ENCODE peak calls at places on chromosomes 12 and 14, in nine cellular contexts. A is Peyer's patch, I is tibial artery, N is pancreas, C is heart left ventricle, T is AG04450, S is adrenal gland, J is right cardiac atrium, G is psoas muscle. M is an unnamed sample.

GRCh38 chr12:132356686-132357622 is 27.6 kb upstream of the GALNT9 start:
- DNase-seq in A (peak; percentile 53), I (no peak), N (peak; percentile 42), C (peak; percentile 66), T (no peak), S (peak; percentile 37), J (peak; percentile 56), G (no peak), M (no peak)

GRCh38 chr14:64688801-64689200 is 15.4 kb upstream of the PLEKHG3 start:
- DNase-seq in A (no peak), I (no peak), N (no peak), C (no peak), T (no peak), S (no peak), J (no peak), G (no peak), M (no peak)

GRCh38 chr12:1078002-1078401 is 87.0 kb downstream of the ERC1 start:
- DNase-seq in A (no peak), I (no peak), N (no peak), C (no peak), T (no peak), S (no peak), J (no peak), G (no peak), M (no peak)

GRCh38 chr14:33210304-33210703 is 271.6 kb downstream of the NPAS3 start:
- DNase-seq in A (no peak), I (no peak), N (no peak), C (no peak), T (no peak), S (peak; percentile 9), J (no peak), G (no peak), M (no peak)

GRCh38 chr14:90698379-90698869 is 117.8 kb downstream of the TTC7B start:
- DNase-seq in A (peak; percentile 51), I (peak; percentile 87), N (no peak), C (peak; percentile 77), T (no peak), S (peak; percentile 41), J (peak; percentile 88), G (peak; percentile 65), M (peak; percentile 51)

GRCh38 chr14:34437729-34438080 is 24.3 kb downstream of the SPTSSA start:
- DNase-seq in A (no peak), I (no peak), N (no peak), C (no peak), T (no peak), S (no peak), J (no peak), G (no peak), M (no peak)

GRCh38 chr14:30882431-30882830 is 8.1 kb downstream of the COCH start:
- DNase-seq in A (no peak), I (no peak), N (no peak), C (no peak), T (no peak), S (no peak), J (no peak), G (no peak), M (no peak)

GRCh38 chr14:95943699-95944098 is 67.1 kb downstream of the TUNAR start:
- DNase-seq in A (no peak), I (no peak), N (no peak), C (no peak), T (no peak), S (no peak), J (no peak), G (no peak), M (no peak)

GRCh38 chr12:2101798-2102197 is 49.0 kb downstream of the CACNA1C start:
- DNase-seq in A (no peak), I (no peak), N (no peak), C (no peak), T (no peak), S (no peak), J (no peak), G (no peak), M (no peak)

GRCh38 chr12:32115404-32116104 is 8.9 kb downstream of the BICD1 start:
- DNase-seq in A (peak; percentile 78), I (peak; percentile 97), N (no peak), C (no peak), T (peak; percentile 99), S (peak; percentile 98), J (peak; percentile 81), G (peak; percentile 87), M (peak; percentile 95)

GRCh38 chr14:30573203-30573814 is 14.4 kb downstream of the G2E3 start:
- DNase-seq in A (no peak), I (no peak), N (no peak), C (no peak), T (no peak), S (peak; percentile 17), J (no peak), G (no peak), M (no peak)

GRCh38 chr12:79409562-79409961 is 281.2 kb downstream of the PAWR start:
- DNase-seq in A (no peak), I (no peak), N (no peak), C (no peak), T (peak; percentile 81), S (no peak), J (no peak), G (no peak), M (no peak)

GRCh38 chr12:131273291-131273845 is 319.7 kb downstream of the ADGRD1 start:
- DNase-seq in A (no peak), I (no peak), N (no peak), C (no peak), T (no peak), S (no peak), J (no peak), G (no peak), M (no peak)

GRCh38 chr12:131272415-131272814 is 318.7 kb downstream of the ADGRD1 start:
- DNase-seq in A (no peak), I (no peak), N (no peak), C (no peak), T (no peak), S (no peak), J (no peak), G (no peak), M (no peak)

GRCh38 chr12:131274906-131275305 is 321.2 kb downstream of the ADGRD1 start:
- DNase-seq in A (no peak), I (no peak), N (no peak), C (peak; percentile 11), T (no peak), S (no peak), J (no peak), G (no peak), M (no peak)

GRCh38 chr12:131275824-131276223 is 322.1 kb downstream of the ADGRD1 start:
- DNase-seq in A (no peak), I (no peak), N (no peak), C (peak; percentile 23), T (no peak), S (no peak), J (no peak), G (no peak), M (no peak)

GRCh38 chr12:131274061-131274460 is 320.4 kb downstream of the ADGRD1 start:
- DNase-seq in A (no peak), I (no peak), N (no peak), C (no peak), T (no peak), S (no peak), J (no peak), G (no peak), M (no peak)
- H3K4me3 ChIP-seq in A (no peak overlapping the region), I (no peak overlapping the region), N (no peak overlapping the region), C (no peak overlapping the region), T (no peak overlapping the region), S (no peak overlapping the region), J (no peak overlapping the region), G (no peak overlapping the region), M (no peak overlapping the region)

DNA sequence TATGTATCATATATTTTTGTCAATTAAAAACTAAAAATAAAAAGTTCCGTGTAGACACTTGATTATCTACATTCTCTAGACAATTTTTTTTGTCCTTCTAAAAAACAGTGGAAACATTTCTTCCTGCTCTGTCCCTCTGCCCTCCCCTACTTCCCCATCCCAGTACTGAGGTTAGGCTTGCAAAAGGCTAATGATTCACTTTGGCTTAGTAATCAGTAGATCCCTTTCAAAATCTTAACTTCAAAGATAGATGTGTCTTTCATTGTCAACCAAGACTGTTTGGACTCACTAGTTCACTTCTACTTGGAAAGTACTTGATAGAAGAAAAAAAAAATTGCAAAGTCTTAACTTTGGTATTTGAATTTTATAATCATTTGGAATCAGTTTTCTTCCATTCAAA is 3.8 kb downstream of the SETD3 start:
- DNase-seq in A (no peak), I (no peak), N (no peak), C (no peak), T (no peak), S (peak; percentile 12), J (no peak), G (no peak), M (no peak)
- H3K27me3 ChIP-seq in A (no peaks in the 10 kb centered on the region), I (no peaks in the 10 kb centered on the region), N (no peaks in the 10 kb centered on the region), C (no peaks in the 10 kb centered on the region), T (no peaks in the 10 kb centered on the region), S (no peaks in the 10 kb centered on the region), J (no peaks in the 10 kb centered on the region), G (no peaks in the 10 kb centered on the region), M (no peaks in the 10 kb centered on the region)

DNA sequence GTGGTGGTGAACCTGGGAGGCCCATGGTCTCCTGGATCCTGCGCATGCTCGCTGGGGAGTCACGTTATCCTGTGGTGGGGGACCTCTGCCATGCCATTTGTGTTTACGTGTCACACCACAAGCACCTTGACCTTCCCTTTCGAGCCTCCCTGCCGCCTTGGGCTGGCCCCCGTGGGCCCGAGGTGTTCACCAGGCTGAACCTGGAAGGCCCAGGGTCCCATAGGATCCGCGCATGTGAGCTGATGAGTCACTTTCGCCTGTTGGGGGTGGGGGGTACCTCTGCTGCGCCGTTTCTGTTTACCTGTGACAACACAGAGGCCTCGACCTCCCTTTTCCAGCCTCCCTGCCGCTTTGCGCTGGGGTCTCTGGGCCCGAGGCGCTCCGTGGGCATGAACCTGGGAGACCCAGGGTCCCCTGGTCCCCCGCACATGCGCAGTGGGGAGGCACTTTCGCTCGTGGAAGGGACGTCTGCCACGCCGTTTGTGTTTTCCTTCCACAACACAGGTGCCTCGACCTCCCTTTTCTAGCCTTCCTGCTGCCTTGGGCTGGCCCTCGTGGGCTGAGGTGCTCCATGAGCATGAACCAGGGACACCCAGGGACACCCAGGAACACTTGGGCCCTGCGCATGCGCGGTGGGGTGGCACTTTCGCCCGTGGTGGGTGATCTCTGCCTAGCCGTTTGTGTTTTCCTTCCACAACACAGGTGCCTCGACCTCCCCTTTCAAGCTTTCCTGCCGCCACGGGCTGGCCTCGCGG is 334.1 kb downstream of the ALG10 start:
- DNase-seq in A (no peak), I (no peak), N (no peak), C (no peak), T (no peak), S (no peak), J (no peak), G (no peak), M (no peak)
- H3K9me3 ChIP-seq in A (peaks cover 58% of the 10 kb centered on the region), I (no peaks in the 10 kb centered on the region), N (no peaks in the 10 kb centered on the region), C (peaks cover 20% of the 10 kb centered on the region), T (peaks cover 100% of the 10 kb centered on the region), S (no peaks in the 10 kb centered on the region), J (no peaks in the 10 kb centered on the region), G (no peaks in the 10 kb centered on the region), M (no peaks in the 10 kb centered on the region)

DNA sequence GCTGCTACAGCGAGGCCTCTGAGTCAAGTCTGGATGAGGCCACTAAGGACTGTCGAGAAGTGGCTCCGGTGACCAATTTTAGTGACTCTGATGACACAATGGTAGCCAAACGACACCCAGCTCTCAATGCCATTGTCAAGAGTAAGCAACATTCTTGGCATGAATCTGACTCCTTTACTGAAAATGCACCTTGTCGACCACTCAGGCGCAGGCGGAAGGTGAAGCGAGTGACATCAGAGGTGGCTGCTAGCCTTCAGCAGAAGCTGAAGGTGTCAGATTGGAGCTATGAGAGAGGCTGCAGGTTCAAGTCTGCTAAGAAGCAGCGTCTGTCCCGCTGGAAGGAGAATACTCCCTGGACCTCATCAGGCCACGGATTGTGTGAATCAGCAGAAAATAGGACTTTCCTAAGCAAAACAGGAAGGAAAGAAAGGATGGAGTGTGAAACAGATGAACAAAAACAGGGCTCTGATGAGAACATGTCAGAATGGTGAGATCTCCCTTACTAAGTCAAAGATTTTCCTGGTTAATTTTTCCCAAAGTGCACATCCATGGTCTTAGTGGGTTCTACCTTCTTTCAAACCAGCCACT is 2.9 kb downstream of the GPATCH2L start:
- DNase-seq in A (no peak), I (no peak), N (no peak), C (no peak), T (no peak), S (no peak), J (no peak), G (no peak), M (no peak)
- H3K4me3 ChIP-seq in A (no peak overlapping the region), I (no peak overlapping the region), N (no peak overlapping the region), C (no peak overlapping the region), T (no peak overlapping the region), S (no peak overlapping the region), J (no peak overlapping the region), G (peak overlapping the region; percentile 96), M (no peak overlapping the region)